ENCODE peak calls at places on chromosomes 5 and 9, in five cellular contexts. One of them, this sample, is unnamed.

GRCh38 chr5:105163547-105163946 is 1601.0 kb upstream of the NUDT12 start:
- DNase-seq in iPS DF 6.9: no peak
- DNase-seq in Kasumi-1: no peak
- DNase-seq in NCI-H1930: no peak
- DNase-seq in hypothalamus: no peak
- DNase-seq in this sample: no peak

GRCh38 chr5:96699186-96699820 is 37.1 kb downstream of the CAST start:
- DNase-seq in iPS DF 6.9: no peak
- DNase-seq in Kasumi-1: no peak
- DNase-seq in NCI-H1930: no peak
- DNase-seq in hypothalamus: no peak
- DNase-seq in this sample: no peak

GRCh38 chr5:141976176-141976575 is 7.3 kb downstream of the RNF14 start:
- DNase-seq in iPS DF 6.9: no peak
- DNase-seq in Kasumi-1: no peak
- DNase-seq in NCI-H1930: no peak
- DNase-seq in hypothalamus: no peak
- DNase-seq in this sample: no peak

GRCh38 chr9:108934323-108934885 is at the start of gene ABITRAM:
- DNase-seq in iPS DF 6.9: peak
- DNase-seq in Kasumi-1: peak
- DNase-seq in NCI-H1930: peak
- DNase-seq in hypothalamus: peak
- DNase-seq in this sample: peak

GRCh38 chr5:15737882-15738677 is 238.1 kb downstream of the FBXL7 start:
- DNase-seq in iPS DF 6.9: no peak
- DNase-seq in Kasumi-1: no peak
- DNase-seq in NCI-H1930: no peak
- DNase-seq in hypothalamus: no peak
- DNase-seq in this sample: no peak

GRCh38 chr5:62568800-62569432 is 9.7 kb upstream of the LRRC70 start:
- DNase-seq in iPS DF 6.9: no peak
- DNase-seq in Kasumi-1: no peak
- DNase-seq in NCI-H1930: no peak
- DNase-seq in hypothalamus: no peak
- DNase-seq in this sample: no peak

GRCh38 chr5:131096774-131097695 is 68.0 kb downstream of the HINT1 start:
- DNase-seq in iPS DF 6.9: no peak
- DNase-seq in Kasumi-1: no peak
- DNase-seq in NCI-H1930: no peak
- DNase-seq in hypothalamus: no peak
- DNase-seq in this sample: no peak

GRCh38 chr9:126531591-126531990 is 82.1 kb upstream of the LMX1B start:
- DNase-seq in iPS DF 6.9: no peak
- DNase-seq in Kasumi-1: no peak
- DNase-seq in NCI-H1930: no peak
- DNase-seq in hypothalamus: no peak
- DNase-seq in this sample: no peak

GRCh38 chr9:83449166-83449565 is 89.0 kb downstream of the FRMD3 start:
- DNase-seq in iPS DF 6.9: no peak
- DNase-seq in Kasumi-1: no peak
- DNase-seq in NCI-H1930: no peak
- DNase-seq in hypothalamus: no peak
- DNase-seq in this sample: no peak